ENCODE peak calls at places on chromosomes 11 and 22, in six cellular contexts. G is GM10248, D is hypothalamus, W is MV-4-11, V is amygdala, Q is PC-3. P is an unnamed sample.

GRCh38 chr11:105046898-105047579 is 1.9 kb upstream of the CARD16 start:
- DNase-seq in G (no peak), V (no peak), Q (peak; percentile 96), W (peak; percentile 5), D (no peak), P (peak; percentile 95)

GRCh38 chr11:67114275-67114896 is 4.7 kb upstream of the KDM2A start:
- DNase-seq in Q (no peak), D (no peak), W (no peak), G (no peak), V (no peak), P (no peak)

GRCh38 chr22:41575533-41575932 is 14.1 kb downstream of the PMM1 start:
- DNase-seq in D (no peak), G (no peak), Q (no peak), V (no peak), W (no peak), P (no peak)

GRCh38 chr22:36053242-36054147 is 24.9 kb upstream of the RBFOX2 start:
- DNase-seq in W (no peak), V (no peak), Q (no peak), D (no peak), G (no peak), P (no peak)

GRCh38 chr22:23829845-23830372 is 8.9 kb downstream of the DERL3 start:
- DNase-seq in D (no peak), Q (no peak), V (no peak), W (no peak), G (no peak), P (no peak)

GRCh38 chr11:33222052-33222451 is 35.1 kb upstream of the HIPK3 start:
- DNase-seq in D (no peak), Q (no peak), W (no peak), G (no peak), V (no peak), P (no peak)

GRCh38 chr11:36427079-36427478 is 83.0 kb downstream of the TRAF6 start:
- DNase-seq in Q (no peak), W (peak; percentile 39), G (no peak), D (no peak), V (no peak), P (no peak)

GRCh38 chr11:62452261-62452660 is 33.4 kb downstream of the SCGB1A1 start:
- DNase-seq in V (no peak), W (no peak), Q (no peak), D (no peak), G (no peak), P (no peak)

GRCh38 chr11:119602745-119603373 is 126.1 kb downstream of the NECTIN1 start:
- DNase-seq in Q (no peak), D (no peak), V (no peak), W (no peak), G (no peak), P (no peak)

GRCh38 chr11:101862410-101863233 is 52.2 kb upstream of the CEP126 start:
- DNase-seq in W (peak; percentile 4), Q (peak; percentile 71), V (no peak), D (no peak), G (no peak), P (peak; percentile 54)

GRCh38 chr11:64299847-64300648 is at the start of gene CATSPERZ:
- DNase-seq in D (no peak), V (no peak), G (no peak), Q (no peak), W (no peak), P (no peak)

GRCh38 chr22:28051787-28052356 is 132.8 kb upstream of the PITPNB start:
- DNase-seq in G (no peak), V (peak; percentile 15), W (no peak), D (peak; percentile 41), Q (peak; percentile 63), P (peak; percentile 62)

GRCh38 chr11:104163100-104164027 is 583 bp downstream of the PDGFD start:
- DNase-seq in W (peak; percentile 44), Q (no peak), G (peak; percentile 3), D (no peak), V (no peak), P (no peak)